ENCODE peak calls at places on chromosomes 1 and 21, in five cellular contexts. S is CD8-positive, alpha-beta T cell; H is body of pancreas; P is heart right ventricle; T is right lobe of liver. E is an unnamed sample. For H3K36me3, the result is how much of the 10 kb centered on the place peaks cover.

GRCh38 chr1:42942444-42942843 is 16.2 kb downstream of the SLC2A1 start:
- DNase-seq in H (no peak), T (no peak), P (no peak), S (no peak), E (no peak)

GRCh38 chr1:155193275-155193990 is 14.3 kb downstream of the THBS3 start:
- DNase-seq in H (peak), S (peak), P (peak), T (peak), E (peak)

GRCh38 chr1:99465176-99465900 is 180.6 kb upstream of the PALMD start:
- DNase-seq in S (no peak), H (no peak), P (no peak), T (no peak), E (no peak)

GRCh38 chr1:53346814-53347176 is 18.9 kb upstream of the LRP8 start:
- DNase-seq in P (no peak), T (no peak), H (no peak), S (no peak), E (no peak)

GRCh38 chr1:35573198-35573775 is at the start of gene TFAP2E:
- DNase-seq in T (no peak), H (peak), P (no peak), S (no peak), E (no peak)

GRCh38 chr1:175192111-175192629 is 406 bp downstream of the KIAA0040 start:
- DNase-seq in H (peak), T (peak), P (peak), S (no peak), E (peak)

GRCh38 chr21:25646541-25646940 is 7.5 kb downstream of the JAM2 start:
- DNase-seq in P (no peak), S (no peak), T (no peak), H (no peak), E (no peak)

GRCh38 chr1:173161510-173162221 is 45.5 kb downstream of the TNFSF4 start:
- DNase-seq in S (no peak), T (no peak), P (no peak), H (no peak), E (no peak)

GRCh38 chr1:90925928-90926869 is 95.6 kb downstream of the ZNF644 start:
- DNase-seq in H (no peak), S (no peak), P (no peak), T (no peak), E (no peak)

GRCh38 chr1:235326719-235327558 is 1.0 kb downstream of the ARID4B start:
- DNase-seq in H (peak), T (peak), P (peak), S (peak), E (peak)

GRCh38 chr21:33554236-33554981 is 11.6 kb downstream of the SON start:
- DNase-seq in P (no peak), S (no peak), H (no peak), T (no peak), E (no peak)

GRCh38 chr1:237672748-237673147 is 218.0 kb downstream of the ZP4 start:
- DNase-seq in P (no peak), S (no peak), T (no peak), H (no peak), E (no peak)

GRCh38 chr1:57112148-57112547 is 146.3 kb upstream of the C8B start:
- DNase-seq in P (no peak), T (no peak), H (no peak), S (no peak), E (no peak)

GRCh38 chr1:110172001-110172400 is 21.7 kb downstream of the SLC6A17 start:
- DNase-seq in P (no peak), T (no peak), S (no peak), H (no peak), E (no peak)

GRCh38 chr1:23400324-23401110 is 24.0 kb downstream of the TCEA3 start:
- DNase-seq in P (no peak), S (no peak), H (no peak), T (no peak), E (no peak)

GRCh38 chr1:172845371-172845770 is 186.5 kb downstream of the FASLG start:
- DNase-seq in P (no peak), T (no peak), S (peak), H (no peak), E (no peak)

GRCh38 chr21:37074195-37074510 is 1.1 kb downstream of the TTC3 start:
- DNase-seq in H (peak), T (no peak), P (peak), S (no peak), E (no peak)

GRCh38 chr1:232543194-232543593 is 86.7 kb downstream of the SIPA1L2 start:
- DNase-seq in T (no peak), S (no peak), H (no peak), P (no peak), E (no peak)

GRCh38 chr21:17725339-17725738 is 93.8 kb downstream of the C21orf91 start:
- DNase-seq in S (no peak), P (no peak), T (no peak), H (peak), E (no peak)

GRCh38 chr1:151976868-151977267 is 16.8 kb downstream of the S100A10 start:
- DNase-seq in T (no peak), P (no peak), S (no peak), H (no peak), E (no peak)

GRCh38 chr1:192104852-192105251 is 53.4 kb upstream of the RGS18 start:
- DNase-seq in P (no peak), T (no peak), S (no peak), H (no peak), E (no peak)

GRCh38 chr21:39169906-39170305 is 13.3 kb downstream of the PSMG1 start:
- DNase-seq in T (no peak), P (no peak), S (no peak), H (no peak), E (no peak)

GRCh38 chr21:39176312-39176711 is 6.9 kb downstream of the PSMG1 start:
- DNase-seq in P (no peak), T (no peak), S (no peak), H (no peak), E (no peak)

GRCh38 chr21:39175665-39176064 is 7.6 kb downstream of the PSMG1 start:
- DNase-seq in P (no peak), S (no peak), T (no peak), H (no peak), E (no peak)

GRCh38 chr21:39173999-39174398 is 9.3 kb downstream of the PSMG1 start:
- DNase-seq in S (no peak), T (no peak), H (no peak), P (no peak), E (no peak)

GRCh38 chr21:39175154-39175553 is 8.1 kb downstream of the PSMG1 start:
- DNase-seq in T (no peak), P (no peak), H (no peak), S (no peak), E (no peak)
- TF ChIP-seq CTCF in T (peak), P (peak), H (peak), S (peak), E (peak)

DNA sequence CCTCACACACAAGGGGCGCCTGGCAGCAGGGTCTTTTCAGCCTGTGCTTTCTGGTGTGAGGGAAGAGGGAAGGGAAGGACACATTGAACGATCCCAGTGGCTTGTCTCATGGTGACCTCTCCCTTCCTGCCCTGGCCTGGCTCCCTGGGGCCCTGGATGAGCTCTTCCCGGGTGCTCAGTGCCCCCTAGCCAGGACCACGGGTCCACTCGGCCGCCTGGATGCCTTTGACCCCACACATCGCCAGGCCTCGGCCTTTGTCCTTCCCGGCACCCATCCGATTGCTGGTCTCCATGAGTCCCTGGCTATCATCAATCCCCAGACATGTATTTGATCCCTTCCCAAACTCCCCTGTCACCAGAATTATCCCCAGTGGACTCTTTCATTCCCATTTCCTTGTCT is 6.0 kb upstream of the TFF3 start:
- DNase-seq in T (no peak), P (no peak), S (no peak), H (no peak), E (no peak)
- H3K36me3 ChIP-seq in T (under half), P (under half), S (under half), H (under half), E (under half)

GRCh38 chr1:245663841-245664240 is 509.1 kb downstream of the KIF26B start:
- DNase-seq in S (no peak), P (no peak), H (no peak), T (no peak), E (no peak)

GRCh38 chr1:245663373-245663772 is 508.6 kb downstream of the KIF26B start:
- DNase-seq in H (no peak), S (no peak), T (no peak), P (no peak), E (no peak)

GRCh38 chr1:245671966-245672767 is 517.4 kb downstream of the KIF26B start:
- DNase-seq in S (no peak), P (no peak), T (no peak), H (no peak), E (no peak)

GRCh38 chr1:245671349-245671748 is 516.6 kb downstream of the KIF26B start:
- DNase-seq in P (no peak), T (no peak), H (no peak), S (no peak), E (no peak)

GRCh38 chr1:245666412-245666811 is 511.6 kb downstream of the KIF26B start:
- DNase-seq in P (no peak), S (no peak), H (no peak), T (no peak), E (no peak)
- H3K4me3 ChIP-seq in P (no peak), S (no peak), H (no peak), T (no peak), E (no peak)

DNA sequence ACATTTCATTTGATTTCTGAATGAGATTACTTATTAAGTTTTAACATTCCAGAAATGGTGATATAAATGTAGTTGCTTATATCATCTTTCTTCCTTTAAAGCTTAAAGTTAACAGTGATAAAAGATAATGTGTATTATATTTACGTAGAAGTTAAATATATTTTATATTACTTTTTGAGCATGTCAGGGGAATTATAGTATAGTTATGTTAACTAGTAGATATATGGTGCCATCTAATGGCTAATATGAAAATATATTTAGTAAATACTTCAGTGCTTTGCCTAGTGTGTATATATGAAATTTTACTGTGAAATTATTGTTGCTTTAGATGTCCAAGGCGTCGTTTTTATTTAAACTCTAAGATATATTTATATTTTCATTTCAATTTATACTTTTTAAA is 51.5 kb downstream of the SYT14 start:
- DNase-seq in S (no peak), H (no peak), T (no peak), P (no peak), E (no peak)
- TF ChIP-seq CTCF in S (no peak), H (peak), T (peak), P (peak), E (peak)

GRCh38 chr1:210792703-210793102 is 341.2 kb downstream of the KCNH1 start:
- DNase-seq in T (no peak), P (no peak), H (no peak), S (no peak), E (no peak)

GRCh38 chr1:210792250-210792649 is 341.7 kb downstream of the KCNH1 start:
- DNase-seq in T (no peak), S (no peak), P (no peak), H (no peak), E (no peak)

GRCh38 chr1:210800301-210800700 is 333.6 kb downstream of the KCNH1 start:
- DNase-seq in H (no peak), P (no peak), T (no peak), S (no peak), E (no peak)

GRCh38 chr1:210797422-210797821 is 336.5 kb downstream of the KCNH1 start:
- DNase-seq in P (no peak), H (no peak), S (no peak), T (no peak), E (no peak)

GRCh38 chr1:210796421-210796820 is 337.5 kb downstream of the KCNH1 start:
- DNase-seq in T (no peak), P (no peak), S (no peak), H (no peak), E (no peak)
- H3K36me3 ChIP-seq in T (under half), P (under half), S (under half), H (under half), E (under half)

GRCh38 chr1:229570891-229571516 is 12.5 kb upstream of the ABCB10 start:
- DNase-seq in H (peak), S (no peak), T (no peak), P (no peak), E (no peak)
- H3K4me3 ChIP-seq in H (no peak), S (no peak), T (no peak), P (no peak), E (no peak)

GRCh38 chr1:224660074-224660473 is 44.0 kb downstream of the CNIH3 start:
- DNase-seq in S (no peak), H (no peak), P (no peak), T (no peak), E (no peak)
- TF ChIP-seq CTCF in S (no peak), H (no peak), P (no peak), T (no peak), E (no peak)

E was measured in heart left ventricle.